ENCODE peak calls at places on chromosomes 13 and 19, in nine cellular contexts. X is pancreas; A is sciatic nerve; M is NCI-H774; D is cardiac fibroblast; I is fibroblast of lung; U is Right ventricle myocardium superior; S is AML-193; Y is central memory CD4-positive, alpha-beta T cell. V is an unnamed sample.

GRCh38 chr13:113465241-113465640 is 12.0 kb upstream of the ADPRHL1 start:
- DNase-seq in S (no peak), I (no peak), Y (no peak), X (no peak), M (no peak), D (no peak), U (no peak), A (no peak), V (no peak)

GRCh38 chr19:31214086-31214485 is 135.2 kb downstream of the TSHZ3 start:
- DNase-seq in A (peak; percentile 66), I (peak; percentile 99), S (peak; percentile 45), X (peak; percentile 9), D (peak; percentile 100), U (peak; percentile 67), Y (peak; percentile 94), M (no peak), V (no peak)

GRCh38 chr13:107650081-107650701 is 565.1 kb downstream of the LIG4 start:
- DNase-seq in X (peak; percentile 8), D (peak; percentile 25), U (peak; percentile 64), I (peak; percentile 68), S (peak; percentile 6), Y (no peak), A (peak; percentile 67), M (no peak), V (no peak)

GRCh38 chr19:44722131-44723121 is 23.5 kb downstream of the CEACAM16 start:
- DNase-seq in A (no peak), S (peak; percentile 50), I (no peak), M (no peak), X (no peak), Y (no peak), D (no peak), U (no peak), V (no peak)

GRCh38 chr13:89783221-89783755 is 1564.2 kb upstream of the MIR17HG start:
- DNase-seq in S (no peak), U (peak; percentile 22), D (no peak), M (no peak), Y (no peak), X (no peak), I (no peak), A (no peak), V (no peak)

GRCh38 chr13:67932991-67933390 is 702.9 kb upstream of the PCDH9 start:
- DNase-seq in A (no peak), U (no peak), I (no peak), M (no peak), S (no peak), D (no peak), X (no peak), Y (no peak), V (peak; percentile 14)

GRCh38 chr19:5949792-5950305 is 28.1 kb downstream of the RANBP3 start:
- DNase-seq in D (no peak), I (no peak), A (no peak), X (no peak), M (no peak), S (no peak), Y (peak; percentile 51), U (peak; percentile 69), V (peak; percentile 99)

GRCh38 chr19:17680235-17680722 is 7.9 kb downstream of the UNC13A start:
- DNase-seq in U (peak; percentile 85), D (peak; percentile 66), S (peak; percentile 11), I (peak; percentile 42), Y (no peak), M (no peak), A (peak; percentile 74), X (peak; percentile 22), V (no peak)

GRCh38 chr19:7673995-7674667 is 2.8 kb upstream of the MCEMP1 start:
- DNase-seq in I (peak; percentile 78), X (peak; percentile 30), S (peak; percentile 89), D (peak; percentile 80), A (peak; percentile 71), Y (no peak), U (peak; percentile 85), M (peak; percentile 64), V (peak; percentile 15)

GRCh38 chr13:93345642-93346220 is 119.1 kb downstream of the GPC6 start:
- DNase-seq in M (no peak), X (no peak), S (no peak), D (no peak), Y (no peak), A (no peak), U (no peak), I (no peak), V (no peak)

GRCh38 chr19:35714601-35715354 is 3.0 kb upstream of the KMT2B start:
- DNase-seq in A (no peak), I (no peak), Y (no peak), U (no peak), D (no peak), X (no peak), M (no peak), S (no peak), V (no peak)

GRCh38 chr13:107900775-107901174 is 314.6 kb downstream of the LIG4 start:
- DNase-seq in M (no peak), I (peak; percentile 61), A (no peak), D (peak; percentile 27), X (no peak), Y (no peak), S (no peak), U (no peak), V (no peak)

GRCh38 chr19:33795370-33796163 is 1.1 kb upstream of the KCTD15 start:
- DNase-seq in I (peak; percentile 80), S (peak; percentile 19), M (peak; percentile 55), X (peak; percentile 83), A (peak; percentile 88), U (peak; percentile 91), D (peak; percentile 84), Y (no peak), V (peak; percentile 73)

GRCh38 chr13:29436291-29436690 is 159.2 kb downstream of the SLC7A1 start:
- DNase-seq in I (peak; percentile 58), U (no peak), Y (no peak), D (peak; percentile 85), A (no peak), S (no peak), X (no peak), M (no peak), V (no peak)

GRCh38 chr19:1618157-1619093 is 13.2 kb upstream of the UQCR11 start:
- DNase-seq in X (peak; percentile 60), I (no peak), M (no peak), S (no peak), U (no peak), A (no peak), D (peak; percentile 18), Y (no peak), V (no peak)

GRCh38 chr13:36986462-36987240 is 12.5 kb downstream of the ALG5 start:
- DNase-seq in I (no peak), Y (no peak), U (no peak), S (no peak), A (no peak), X (no peak), D (peak; percentile 34), M (no peak), V (no peak)

GRCh38 chr19:43699506-43700367 is 16.1 kb upstream of the IRGC start:
- DNase-seq in Y (no peak), X (no peak), D (peak; percentile 21), U (peak; percentile 54), M (no peak), I (peak; percentile 52), S (no peak), A (peak; percentile 63), V (no peak)

GRCh38 chr13:49545661-49546060 is 39.7 kb downstream of the RCBTB1 start:
- DNase-seq in I (no peak), D (no peak), U (no peak), X (no peak), Y (no peak), A (no peak), S (no peak), M (no peak), V (no peak)

GRCh38 chr13:110136660-110137585 is 170.0 kb downstream of the COL4A1 start:
- DNase-seq in Y (no peak), D (no peak), I (no peak), X (no peak), S (no peak), A (no peak), M (no peak), U (no peak), V (no peak)

GRCh38 chr13:113114511-113115362 is 7.9 kb upstream of the F10 start:
- DNase-seq in A (peak; percentile 40), Y (no peak), M (no peak), D (no peak), S (no peak), U (no peak), X (no peak), I (no peak), V (no peak)

GRCh38 chr13:72643339-72643989 is 84.0 kb downstream of the MZT1 start:
- DNase-seq in A (peak; percentile 72), Y (peak; percentile 8), X (no peak), D (peak; percentile 68), U (no peak), I (peak; percentile 64), M (no peak), S (peak; percentile 54), V (no peak)

GRCh38 chr19:39212377-39212742 is 8.3 kb upstream of the SYCN start:
- DNase-seq in I (peak; percentile 11), A (peak; percentile 66), Y (peak; percentile 38), D (peak; percentile 38), U (peak; percentile 54), X (no peak), M (peak; percentile 5), S (peak; percentile 38), V (no peak)

GRCh38 chr19:10088949-10089554 is 2.9 kb downstream of the SHFL start:
- DNase-seq in S (no peak), A (no peak), X (no peak), U (no peak), D (no peak), I (no peak), Y (no peak), M (no peak), V (no peak)

GRCh38 chr13:69618393-69618792 is 489.2 kb upstream of the ATXN8OS start:
- DNase-seq in A (no peak), Y (no peak), U (no peak), X (no peak), M (no peak), S (no peak), D (no peak), I (no peak), V (no peak)

GRCh38 chr19:24073807-24074206 is 13.2 kb upstream of the ZNF254 start:
- DNase-seq in I (no peak), M (no peak), X (no peak), D (no peak), Y (no peak), S (no peak), A (peak; percentile 12), U (no peak), V (no peak)

GRCh38 chr19:18777156-18777724 is 13.9 kb downstream of the COMP start:
- DNase-seq in M (no peak), A (no peak), U (no peak), Y (no peak), X (no peak), D (no peak), S (no peak), I (no peak), V (no peak)

V was measured in NCI-H510A treated with DMSO at 0.1 percent for 48 hours.